ENCODE peak calls at places on chromosome 1, in nine cellular contexts. One of them, this sample, is unnamed.

GRCh38 chr1:157455318-157455717 is 97.0 kb downstream of the FCRL5 start:
- DNase-seq in heart right ventricle: no peak
- DNase-seq in CD4-positive, CD25-positive, alpha-beta regulatory T cell: no peak
- DNase-seq in IMR-90: no peak
- DNase-seq in mesendoderm: no peak
- DNase-seq in left ventricle myocardium inferior: no peak
- DNase-seq in ovary: no peak
- DNase-seq in H1: no peak
- DNase-seq in RWPE1: no peak
- DNase-seq in this sample: no peak

GRCh38 chr1:23879809-23880208 is 11.7 kb upstream of the FUCA1 start:
- DNase-seq in left ventricle myocardium inferior: no peak
- DNase-seq in IMR-90: no peak
- DNase-seq in H1: no peak
- DNase-seq in mesendoderm: no peak
- DNase-seq in RWPE1: no peak
- DNase-seq in ovary: no peak
- DNase-seq in CD4-positive, CD25-positive, alpha-beta regulatory T cell: no peak
- DNase-seq in heart right ventricle: no peak
- DNase-seq in this sample: no peak

GRCh38 chr1:192878249-192878648 is 69.4 kb downstream of the RGS2 start:
- DNase-seq in ovary: peak; percentile 48
- DNase-seq in CD4-positive, CD25-positive, alpha-beta regulatory T cell: no peak
- DNase-seq in heart right ventricle: no peak
- DNase-seq in H1: no peak
- DNase-seq in mesendoderm: no peak
- DNase-seq in IMR-90: peak; percentile 43
- DNase-seq in RWPE1: no peak
- DNase-seq in left ventricle myocardium inferior: peak; percentile 24
- DNase-seq in this sample: no peak

GRCh38 chr1:153626477-153626928 is 802 bp downstream of the S100A13 start:
- DNase-seq in RWPE1: no peak
- DNase-seq in H1: no peak
- DNase-seq in IMR-90: no peak
- DNase-seq in mesendoderm: no peak
- DNase-seq in heart right ventricle: no peak
- DNase-seq in ovary: no peak
- DNase-seq in CD4-positive, CD25-positive, alpha-beta regulatory T cell: no peak
- DNase-seq in left ventricle myocardium inferior: no peak
- DNase-seq in this sample: no peak

GRCh38 chr1:19363526-19364152 is 51.5 kb downstream of the SLC66A1 start:
- DNase-seq in left ventricle myocardium inferior: no peak
- DNase-seq in heart right ventricle: no peak
- DNase-seq in CD4-positive, CD25-positive, alpha-beta regulatory T cell: no peak
- DNase-seq in RWPE1: no peak
- DNase-seq in IMR-90: no peak
- DNase-seq in ovary: no peak
- DNase-seq in H1: no peak
- DNase-seq in mesendoderm: peak; percentile 77
- DNase-seq in this sample: no peak

GRCh38 chr1:199029401-199029800 is 390.6 kb downstream of the PTPRC start:
- DNase-seq in CD4-positive, CD25-positive, alpha-beta regulatory T cell: no peak
- DNase-seq in left ventricle myocardium inferior: no peak
- DNase-seq in H1: no peak
- DNase-seq in heart right ventricle: no peak
- DNase-seq in IMR-90: peak; percentile 77
- DNase-seq in mesendoderm: no peak
- DNase-seq in RWPE1: no peak
- DNase-seq in ovary: no peak
- DNase-seq in this sample: no peak

GRCh38 chr1:239922778-239923522 is 168.7 kb upstream of the FMN2 start:
- DNase-seq in heart right ventricle: no peak
- DNase-seq in H1: no peak
- DNase-seq in CD4-positive, CD25-positive, alpha-beta regulatory T cell: no peak
- DNase-seq in ovary: no peak
- DNase-seq in mesendoderm: peak; percentile 21
- DNase-seq in IMR-90: no peak
- DNase-seq in left ventricle myocardium inferior: no peak
- DNase-seq in RWPE1: no peak
- DNase-seq in this sample: no peak

GRCh38 chr1:183215076-183215720 is 29.1 kb downstream of the LAMC2 start:
- DNase-seq in IMR-90: no peak
- DNase-seq in RWPE1: no peak
- DNase-seq in left ventricle myocardium inferior: no peak
- DNase-seq in ovary: no peak
- DNase-seq in H1: no peak
- DNase-seq in mesendoderm: no peak
- DNase-seq in CD4-positive, CD25-positive, alpha-beta regulatory T cell: no peak
- DNase-seq in heart right ventricle: no peak
- DNase-seq in this sample: no peak

GRCh38 chr1:21539933-21540332 is 30.7 kb downstream of the ALPL start:
- DNase-seq in mesendoderm: peak; percentile 67
- DNase-seq in RWPE1: peak; percentile 38
- DNase-seq in CD4-positive, CD25-positive, alpha-beta regulatory T cell: no peak
- DNase-seq in IMR-90: no peak
- DNase-seq in H1: no peak
- DNase-seq in heart right ventricle: peak; percentile 60
- DNase-seq in ovary: no peak
- DNase-seq in left ventricle myocardium inferior: peak; percentile 64
- DNase-seq in this sample: no peak

GRCh38 chr1:239616686-239617085 is 230.3 kb downstream of the CHRM3 start:
- DNase-seq in ovary: no peak
- DNase-seq in RWPE1: peak; percentile 33
- DNase-seq in left ventricle myocardium inferior: no peak
- DNase-seq in IMR-90: no peak
- DNase-seq in mesendoderm: no peak
- DNase-seq in H1: no peak
- DNase-seq in heart right ventricle: no peak
- DNase-seq in CD4-positive, CD25-positive, alpha-beta regulatory T cell: no peak
- DNase-seq in this sample: no peak

GRCh38 chr1:41868241-41868953 is 50.3 kb downstream of the HIVEP3 start:
- DNase-seq in H1: no peak
- DNase-seq in left ventricle myocardium inferior: no peak
- DNase-seq in CD4-positive, CD25-positive, alpha-beta regulatory T cell: peak; percentile 10
- DNase-seq in ovary: no peak
- DNase-seq in heart right ventricle: no peak
- DNase-seq in mesendoderm: peak; percentile 26
- DNase-seq in IMR-90: no peak
- DNase-seq in RWPE1: no peak
- DNase-seq in this sample: no peak

GRCh38 chr1:182549811-182550210 is 39.2 kb downstream of the RNASEL start:
- DNase-seq in H1: no peak
- DNase-seq in CD4-positive, CD25-positive, alpha-beta regulatory T cell: no peak
- DNase-seq in ovary: no peak
- DNase-seq in RWPE1: no peak
- DNase-seq in heart right ventricle: no peak
- DNase-seq in mesendoderm: no peak
- DNase-seq in IMR-90: no peak
- DNase-seq in left ventricle myocardium inferior: no peak
- DNase-seq in this sample: no peak

GRCh38 chr1:74771913-74772515 is 39.1 kb downstream of the TYW3 start:
- DNase-seq in CD4-positive, CD25-positive, alpha-beta regulatory T cell: peak; percentile 11
- DNase-seq in heart right ventricle: no peak
- DNase-seq in mesendoderm: peak; percentile 58
- DNase-seq in left ventricle myocardium inferior: no peak
- DNase-seq in IMR-90: peak; percentile 51
- DNase-seq in RWPE1: peak; percentile 17
- DNase-seq in H1: no peak
- DNase-seq in ovary: no peak
- DNase-seq in this sample: no peak

GRCh38 chr1:41362749-41363631 is 1.8 kb downstream of the FOXO6 start:
- DNase-seq in H1: no peak
- DNase-seq in IMR-90: no peak
- DNase-seq in heart right ventricle: no peak
- DNase-seq in CD4-positive, CD25-positive, alpha-beta regulatory T cell: no peak
- DNase-seq in left ventricle myocardium inferior: no peak
- DNase-seq in ovary: peak; percentile 34
- DNase-seq in RWPE1: no peak
- DNase-seq in mesendoderm: no peak
- DNase-seq in this sample: no peak

GRCh38 chr1:111516008-111516535 is 12.6 kb upstream of the ADORA3 start:
- DNase-seq in H1: peak; percentile 17
- DNase-seq in IMR-90: peak; percentile 82
- DNase-seq in left ventricle myocardium inferior: peak; percentile 58
- DNase-seq in heart right ventricle: peak; percentile 47
- DNase-seq in mesendoderm: peak; percentile 92
- DNase-seq in ovary: peak; percentile 65
- DNase-seq in CD4-positive, CD25-positive, alpha-beta regulatory T cell: peak; percentile 44
- DNase-seq in RWPE1: peak; percentile 8
- DNase-seq in this sample: no peak

GRCh38 chr1:219405531-219406331 is 207.2 kb downstream of the ZC3H11B start:
- DNase-seq in CD4-positive, CD25-positive, alpha-beta regulatory T cell: no peak
- DNase-seq in mesendoderm: peak; percentile 15
- DNase-seq in IMR-90: no peak
- DNase-seq in heart right ventricle: no peak
- DNase-seq in H1: no peak
- DNase-seq in left ventricle myocardium inferior: no peak
- DNase-seq in RWPE1: no peak
- DNase-seq in ovary: no peak
- DNase-seq in this sample: no peak

GRCh38 chr1:104403883-104404282 is 654.2 kb downstream of the AMY1C start:
- DNase-seq in IMR-90: no peak
- DNase-seq in mesendoderm: no peak
- DNase-seq in CD4-positive, CD25-positive, alpha-beta regulatory T cell: no peak
- DNase-seq in ovary: no peak
- DNase-seq in left ventricle myocardium inferior: no peak
- DNase-seq in heart right ventricle: no peak
- DNase-seq in RWPE1: no peak
- DNase-seq in H1: no peak
- DNase-seq in this sample: no peak

GRCh38 chr1:121587777-121588176 is 403.0 kb downstream of the SRGAP2C start:
- DNase-seq in mesendoderm: no peak
- DNase-seq in RWPE1: peak; percentile 25
- DNase-seq in left ventricle myocardium inferior: no peak
- DNase-seq in H1: no peak
- DNase-seq in heart right ventricle: no peak
- DNase-seq in IMR-90: no peak
- DNase-seq in ovary: no peak
- DNase-seq in CD4-positive, CD25-positive, alpha-beta regulatory T cell: no peak
- DNase-seq in this sample: no peak

GRCh38 chr1:100502052-100502792 is 35.7 kb upstream of the GPR88 start:
- DNase-seq in ovary: no peak
- DNase-seq in heart right ventricle: no peak
- DNase-seq in H1: no peak
- DNase-seq in CD4-positive, CD25-positive, alpha-beta regulatory T cell: no peak
- DNase-seq in RWPE1: peak; percentile 14
- DNase-seq in mesendoderm: no peak
- DNase-seq in IMR-90: peak; percentile 23
- DNase-seq in left ventricle myocardium inferior: no peak
- DNase-seq in this sample: no peak

DNA sequence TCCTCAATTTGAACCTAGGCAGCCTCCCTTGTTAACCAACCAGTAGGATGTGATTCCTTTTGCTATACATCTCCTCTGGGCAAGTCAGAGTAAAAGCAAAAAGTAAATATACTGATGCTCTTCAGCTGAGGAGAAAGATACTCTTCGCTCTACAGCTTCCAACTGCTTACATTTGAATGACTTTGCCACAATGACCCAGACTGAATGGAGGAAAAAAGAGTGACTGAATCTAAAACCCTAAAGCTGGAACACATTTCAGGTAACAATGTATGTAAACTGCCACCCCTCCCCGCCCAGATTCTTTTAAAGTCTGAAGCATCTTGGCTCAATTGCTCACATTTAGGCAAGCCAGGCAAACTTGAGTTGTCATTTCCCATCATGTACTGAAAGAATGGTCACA is 46.1 kb downstream of the SLC16A1 start:
- DNase-seq in RWPE1: no peak
- DNase-seq in IMR-90: no peak
- DNase-seq in H1: no peak
- DNase-seq in CD4-positive, CD25-positive, alpha-beta regulatory T cell: no peak
- DNase-seq in left ventricle myocardium inferior: no peak
- DNase-seq in mesendoderm: no peak
- DNase-seq in heart right ventricle: no peak
- DNase-seq in ovary: no peak
- DNase-seq in this sample: no peak
- H3K27ac ChIP-seq in RWPE1: no peak overlapping the region
- H3K27ac ChIP-seq in IMR-90: no peak overlapping the region
- H3K27ac ChIP-seq in H1: no peak overlapping the region
- H3K27ac ChIP-seq in CD4-positive, CD25-positive, alpha-beta regulatory T cell: no peak overlapping the region
- H3K27ac ChIP-seq in left ventricle myocardium inferior: no peak overlapping the region
- H3K27ac ChIP-seq in mesendoderm: no peak overlapping the region
- H3K27ac ChIP-seq in heart right ventricle: no peak overlapping the region
- H3K27ac ChIP-seq in ovary: no peak overlapping the region
- H3K27ac ChIP-seq in this sample: no peak overlapping the region

GRCh38 chr1:42938596-42939184 is 20.0 kb downstream of the SLC2A1 start:
- DNase-seq in left ventricle myocardium inferior: no peak
- DNase-seq in RWPE1: no peak
- DNase-seq in ovary: no peak
- DNase-seq in heart right ventricle: no peak
- DNase-seq in CD4-positive, CD25-positive, alpha-beta regulatory T cell: no peak
- DNase-seq in IMR-90: no peak
- DNase-seq in mesendoderm: no peak
- DNase-seq in H1: no peak
- DNase-seq in this sample: no peak
- H3K27ac ChIP-seq in left ventricle myocardium inferior: no peak overlapping the region
- H3K27ac ChIP-seq in RWPE1: peak overlapping the region; percentile 97
- H3K27ac ChIP-seq in ovary: no peak overlapping the region
- H3K27ac ChIP-seq in heart right ventricle: no peak overlapping the region
- H3K27ac ChIP-seq in CD4-positive, CD25-positive, alpha-beta regulatory T cell: no peak overlapping the region
- H3K27ac ChIP-seq in IMR-90: peak overlapping the region; percentile 42
- H3K27ac ChIP-seq in mesendoderm: peak overlapping the region; percentile 2
- H3K27ac ChIP-seq in H1: no peak overlapping the region
- H3K27ac ChIP-seq in this sample: peak overlapping the region; percentile 96

DNA sequence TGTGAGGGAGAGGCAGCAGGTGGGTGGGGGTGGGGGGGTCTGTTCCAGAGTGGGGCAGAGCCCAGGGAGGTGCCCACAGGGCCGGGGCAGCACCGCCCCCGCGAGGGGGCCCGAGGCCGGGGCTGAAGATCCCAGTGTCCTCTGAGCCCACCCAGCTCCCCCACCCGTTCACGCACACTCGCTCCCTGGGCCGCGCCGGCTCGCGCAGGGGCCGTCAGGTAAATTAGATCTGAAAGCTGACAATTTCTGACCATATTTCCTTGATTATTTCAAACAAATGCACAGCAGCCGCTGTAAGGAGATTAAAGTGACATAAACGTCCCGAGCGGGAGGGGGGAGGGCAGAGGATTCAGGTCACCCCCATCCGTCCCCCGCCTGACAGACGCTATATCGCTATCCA is 118.1 kb downstream of the CASZ1 start:
- DNase-seq in H1: no peak
- DNase-seq in mesendoderm: no peak
- DNase-seq in heart right ventricle: no peak
- DNase-seq in ovary: no peak
- DNase-seq in CD4-positive, CD25-positive, alpha-beta regulatory T cell: no peak
- DNase-seq in IMR-90: no peak
- DNase-seq in left ventricle myocardium inferior: no peak
- DNase-seq in RWPE1: no peak
- DNase-seq in this sample: no peak
- H3K27ac ChIP-seq in H1: no peak overlapping the region
- H3K27ac ChIP-seq in mesendoderm: no peak overlapping the region
- H3K27ac ChIP-seq in heart right ventricle: peak overlapping the region; percentile 31
- H3K27ac ChIP-seq in ovary: no peak overlapping the region
- H3K27ac ChIP-seq in CD4-positive, CD25-positive, alpha-beta regulatory T cell: no peak overlapping the region
- H3K27ac ChIP-seq in IMR-90: no peak overlapping the region
- H3K27ac ChIP-seq in left ventricle myocardium inferior: peak overlapping the region; percentile 71
- H3K27ac ChIP-seq in RWPE1: no peak overlapping the region
- H3K27ac ChIP-seq in this sample: peak overlapping the region; percentile 79

DNA sequence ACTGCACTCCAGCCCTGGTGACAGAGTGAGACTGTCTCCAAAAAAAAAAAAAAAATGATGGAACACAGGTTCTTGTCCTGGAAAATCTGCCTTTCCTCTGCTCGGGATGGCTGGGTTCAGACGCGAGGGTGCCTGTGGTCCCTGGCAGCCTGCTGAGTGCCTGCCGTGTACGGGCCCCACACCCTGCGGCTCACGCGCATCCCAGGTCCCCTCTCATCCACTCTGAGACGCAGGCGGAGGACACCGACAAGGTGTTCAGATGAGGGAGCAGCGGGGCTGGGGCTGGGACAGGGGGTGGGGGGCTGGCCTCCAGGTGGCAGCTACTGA is 4.3 kb upstream of the ANKRD65 start:
- DNase-seq in heart right ventricle: no peak
- DNase-seq in mesendoderm: no peak
- DNase-seq in IMR-90: no peak
- DNase-seq in H1: no peak
- DNase-seq in ovary: no peak
- DNase-seq in RWPE1: no peak
- DNase-seq in left ventricle myocardium inferior: no peak
- DNase-seq in CD4-positive, CD25-positive, alpha-beta regulatory T cell: no peak
- DNase-seq in this sample: no peak
- H3K27ac ChIP-seq in heart right ventricle: no peak overlapping the region
- H3K27ac ChIP-seq in mesendoderm: no peak overlapping the region
- H3K27ac ChIP-seq in IMR-90: no peak overlapping the region
- H3K27ac ChIP-seq in H1: no peak overlapping the region
- H3K27ac ChIP-seq in ovary: no peak overlapping the region
- H3K27ac ChIP-seq in RWPE1: peak overlapping the region; percentile 75
- H3K27ac ChIP-seq in left ventricle myocardium inferior: no peak overlapping the region
- H3K27ac ChIP-seq in CD4-positive, CD25-positive, alpha-beta regulatory T cell: no peak overlapping the region
- H3K27ac ChIP-seq in this sample: no peak overlapping the region